ENCODE peak calls at places on chromosomes 5 and 9, in ten cellular contexts. F, A, Q, X, I, E, Y, W, P and N are unnamed samples.

GRCh38 chr5:8993031-8993430 is 552.8 kb downstream of the SEMA5A start:
- DNase-seq in E (no peak), P (no peak), W (no peak), A (no peak), Y (no peak), F (no peak), Q (no peak), I (peak), X (no peak), N (no peak)

GRCh38 chr9:129910628-129911567 is 75.6 kb downstream of the USP20 start:
- DNase-seq in P (peak), A (no peak), F (no peak), X (no peak), Q (no peak), I (peak), Y (no peak), W (no peak), E (no peak), N (no peak)

GRCh38 chr5:68141494-68141893 is 74.1 kb upstream of the PIK3R1 start:
- DNase-seq in W (no peak), X (no peak), I (peak), Q (no peak), A (no peak), Y (no peak), P (peak), E (no peak), F (no peak), N (no peak)

GRCh38 chr5:96370981-96371380 is 62.1 kb downstream of the PCSK1 start:
- DNase-seq in I (no peak), X (no peak), W (no peak), E (no peak), A (no peak), F (no peak), Y (no peak), Q (no peak), P (peak), N (no peak)

GRCh38 chr9:35907732-35908483 is 1.4 kb upstream of the SPAAR start:
- DNase-seq in W (peak), E (peak), Q (peak), X (peak), Y (peak), I (peak), P (peak), A (peak), F (no peak), N (no peak)

GRCh38 chr5:16894236-16895057 is 41.6 kb downstream of the MYO10 start:
- DNase-seq in Y (no peak), I (peak), A (peak), Q (peak), X (no peak), F (no peak), W (no peak), P (peak), E (no peak), N (no peak)

GRCh38 chr9:109232449-109232848 is 65.4 kb upstream of the FRRS1L start:
- DNase-seq in X (no peak), Q (no peak), Y (no peak), E (no peak), W (no peak), A (no peak), P (no peak), F (no peak), I (peak), N (no peak)

GRCh38 chr9:126248680-126249079 is 77.9 kb upstream of the MVB12B start:
- DNase-seq in Y (no peak), A (no peak), P (no peak), X (no peak), I (peak), Q (no peak), F (no peak), E (no peak), W (no peak), N (no peak)

GRCh38 chr9:109248133-109248581 is 72.7 kb downstream of the EPB41L4B start:
- DNase-seq in Q (no peak), F (no peak), X (no peak), E (no peak), Y (no peak), W (no peak), I (peak), A (peak), P (no peak), N (no peak)

GRCh38 chr5:24786108-24786507 is 141.3 kb upstream of the CDH10 start:
- DNase-seq in F (no peak), W (no peak), P (no peak), Y (no peak), A (no peak), X (no peak), I (no peak), E (no peak), Q (no peak), N (no peak)

GRCh38 chr9:28951945-28952344 is 1378.7 kb upstream of the C9orf72 start:
- DNase-seq in X (no peak), A (no peak), W (no peak), P (no peak), Q (no peak), E (no peak), I (peak), F (no peak), Y (no peak), N (no peak)

GRCh38 chr9:126449725-126450443 is 123.3 kb downstream of the MVB12B start:
- DNase-seq in Q (no peak), I (no peak), W (no peak), X (no peak), E (no peak), P (no peak), Y (no peak), F (no peak), A (no peak), N (peak)

GRCh38 chr5:86442036-86442435 is 175.7 kb upstream of the COX7C start:
- DNase-seq in A (no peak), I (no peak), Q (no peak), E (no peak), Y (no peak), P (no peak), X (no peak), F (no peak), W (no peak), N (no peak)

GRCh38 chr9:77901771-77902170 is 129.8 kb downstream of the GNAQ start:
- DNase-seq in F (no peak), P (no peak), A (no peak), W (no peak), Q (no peak), X (no peak), E (no peak), I (no peak), Y (no peak), N (no peak)

GRCh38 chr9:72362680-72363139 is 2.3 kb downstream of the ZFAND5 start:
- DNase-seq in I (peak), Y (peak), W (peak), X (peak), P (peak), F (peak), E (no peak), Q (peak), A (peak), N (peak)

GRCh38 chr5:106269252-106269843 is 1401.4 kb downstream of the EFNA5 start:
- DNase-seq in I (peak), E (no peak), Q (no peak), W (no peak), F (no peak), P (peak), X (no peak), A (no peak), Y (no peak), N (no peak)

GRCh38 chr5:141528401-141528984 is 39.6 kb downstream of the PCDHGC5 start:
- DNase-seq in Q (peak), W (peak), F (no peak), X (peak), E (peak), I (no peak), Y (no peak), A (no peak), P (no peak), N (no peak)

GRCh38 chr9:90894956-90895687 is 93.5 kb downstream of the SYK start:
- DNase-seq in W (no peak), P (peak), I (peak), F (no peak), A (peak), X (no peak), Q (no peak), Y (no peak), E (no peak), N (peak)

GRCh38 chr5:64790210-64790609 is 21.5 kb downstream of the CWC27 start:
- DNase-seq in Y (no peak), P (no peak), Q (no peak), I (no peak), F (no peak), X (no peak), W (no peak), A (no peak), E (no peak), N (no peak)

GRCh38 chr5:168557389-168557788 is 21.8 kb downstream of the PANK3 start:
- DNase-seq in F (no peak), P (no peak), W (no peak), X (no peak), Q (no peak), Y (no peak), I (no peak), A (no peak), E (no peak), N (no peak)

GRCh38 chr5:112141582-112141981 is 277.5 kb downstream of the EPB41L4A start:
- DNase-seq in X (no peak), P (no peak), E (no peak), Y (no peak), W (no peak), F (no peak), A (no peak), I (no peak), Q (no peak), N (no peak)

GRCh38 chr5:112142769-112143270 is 276.3 kb downstream of the EPB41L4A start:
- DNase-seq in Y (peak), I (peak), F (no peak), E (no peak), Q (no peak), X (no peak), A (no peak), P (peak), W (no peak), N (no peak)

GRCh38 chr5:112143684-112144083 is 275.4 kb downstream of the EPB41L4A start:
- DNase-seq in E (no peak), W (no peak), Q (no peak), I (peak), P (peak), F (no peak), A (no peak), Y (no peak), X (no peak), N (no peak)

GRCh38 chr5:112149727-112150126 is 269.4 kb downstream of the EPB41L4A start:
- DNase-seq in Y (no peak), X (no peak), Q (no peak), E (no peak), A (no peak), F (no peak), W (no peak), I (no peak), P (no peak), N (no peak)

GRCh38 chr5:112146323-112146848 is 272.7 kb downstream of the EPB41L4A start:
- DNase-seq in P (no peak), Q (no peak), I (peak), Y (no peak), W (peak), A (no peak), F (no peak), X (peak), E (no peak), N (no peak)
- TF ChIP-seq CTCF in P (no peak), Q (no peak), I (peak), Y (no peak), W (no peak), A (no peak), F (no peak), X (no peak), E (no peak), N (no peak)

GRCh38 chr5:149439899-149440655 is 61.0 kb upstream of the IL17B start:
- DNase-seq in Q (peak), A (peak), X (no peak), E (no peak), Y (no peak), W (no peak), F (no peak), I (peak), P (peak), N (no peak)
- TF ChIP-seq CTCF in Q (peak), A (peak), X (peak), E (peak), Y (peak), W (peak), F (no peak), I (peak), P (peak), N (peak)

GRCh38 chr5:178590141-178590923 is at the start of gene COL23A1:
- DNase-seq in A (peak), Y (peak), Q (peak), X (peak), I (peak), E (no peak), F (peak), P (peak), W (peak), N (peak)

GRCh38 chr5:178587793-178588611 is 2.2 kb downstream of the COL23A1 start:
- DNase-seq in A (no peak), W (no peak), F (no peak), X (no peak), Q (no peak), P (no peak), Y (no peak), I (no peak), E (no peak), N (no peak)

GRCh38 chr5:178588769-178589168 is 1.4 kb downstream of the COL23A1 start:
- DNase-seq in Y (no peak), W (no peak), F (no peak), X (no peak), P (no peak), Q (no peak), E (no peak), A (no peak), I (no peak), N (no peak)

GRCh38 chr5:178589180-178590140 is 733 bp downstream of the COL23A1 start:
- DNase-seq in A (peak), F (no peak), Y (no peak), I (peak), W (no peak), P (peak), E (no peak), Q (no peak), X (no peak), N (peak)

DNA sequence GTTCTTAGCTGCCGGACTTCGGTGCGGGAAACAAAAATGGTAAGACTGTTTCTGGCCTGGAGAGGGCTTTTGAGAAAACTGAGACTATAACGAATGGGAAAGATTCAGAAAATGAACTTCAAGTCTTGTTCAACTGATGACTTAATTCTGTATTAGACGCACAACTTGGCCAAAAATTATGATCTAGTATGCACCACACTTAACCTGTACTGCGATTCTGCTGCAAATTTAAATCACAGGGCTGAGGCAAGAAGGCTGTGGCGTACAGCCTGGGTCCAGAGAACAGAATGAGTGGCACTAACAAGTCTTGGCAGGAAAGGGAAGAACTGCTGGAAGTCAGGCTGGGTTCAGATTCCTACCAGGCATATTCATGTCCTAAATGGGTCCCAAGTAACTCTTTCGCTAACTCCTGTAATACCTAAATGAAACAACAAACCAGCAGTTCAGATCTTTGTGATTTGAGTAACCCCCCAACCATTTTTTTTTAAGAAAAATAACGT is 781 bp upstream of the COL23A1 start:
- DNase-seq in F (no peak), X (no peak), Y (no peak), I (peak), E (no peak), Q (no peak), A (no peak), P (no peak), W (no peak), N (no peak)
- TF ChIP-seq CTCF in F (no peak), X (no peak), Y (no peak), I (no peak), E (peak), Q (no peak), A (no peak), P (no peak), W (no peak), N (no peak)

DNA sequence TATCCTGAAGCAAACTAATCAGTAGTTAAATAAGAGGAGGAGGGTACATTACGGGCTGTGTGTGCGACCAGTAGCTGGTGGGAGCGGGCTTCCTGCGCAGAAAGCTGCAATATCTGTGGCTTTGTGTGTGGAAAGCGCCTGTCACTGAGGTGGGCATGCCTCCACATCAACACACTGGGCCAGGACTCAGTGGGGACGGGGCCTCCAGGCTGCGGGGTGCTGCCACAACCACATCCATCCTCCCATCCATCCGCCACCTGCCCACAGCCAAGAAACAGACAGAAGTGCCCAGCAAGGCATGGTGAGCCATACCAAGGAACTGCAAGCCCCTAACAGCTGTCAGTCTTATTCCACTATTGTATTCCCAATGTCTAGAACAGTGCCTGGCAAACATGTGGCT is 73.4 kb downstream of the COL23A1 start:
- DNase-seq in P (no peak), I (no peak), Q (no peak), E (no peak), Y (no peak), F (no peak), A (no peak), W (peak), X (no peak), N (no peak)
- TF ChIP-seq CTCF in P (no peak), I (no peak), Q (no peak), E (no peak), Y (no peak), F (no peak), A (no peak), W (no peak), X (no peak), N (no peak)

GRCh38 chr5:133996683-133997252 is 8.0 kb downstream of the VDAC1 start:
- DNase-seq in W (no peak), I (no peak), P (no peak), Y (no peak), A (peak), Q (no peak), E (no peak), X (no peak), F (no peak), N (peak)
- TF ChIP-seq CTCF in W (no peak), I (peak), P (peak), Y (peak), A (peak), Q (peak), E (peak), X (no peak), F (peak), N (peak)

DNA sequence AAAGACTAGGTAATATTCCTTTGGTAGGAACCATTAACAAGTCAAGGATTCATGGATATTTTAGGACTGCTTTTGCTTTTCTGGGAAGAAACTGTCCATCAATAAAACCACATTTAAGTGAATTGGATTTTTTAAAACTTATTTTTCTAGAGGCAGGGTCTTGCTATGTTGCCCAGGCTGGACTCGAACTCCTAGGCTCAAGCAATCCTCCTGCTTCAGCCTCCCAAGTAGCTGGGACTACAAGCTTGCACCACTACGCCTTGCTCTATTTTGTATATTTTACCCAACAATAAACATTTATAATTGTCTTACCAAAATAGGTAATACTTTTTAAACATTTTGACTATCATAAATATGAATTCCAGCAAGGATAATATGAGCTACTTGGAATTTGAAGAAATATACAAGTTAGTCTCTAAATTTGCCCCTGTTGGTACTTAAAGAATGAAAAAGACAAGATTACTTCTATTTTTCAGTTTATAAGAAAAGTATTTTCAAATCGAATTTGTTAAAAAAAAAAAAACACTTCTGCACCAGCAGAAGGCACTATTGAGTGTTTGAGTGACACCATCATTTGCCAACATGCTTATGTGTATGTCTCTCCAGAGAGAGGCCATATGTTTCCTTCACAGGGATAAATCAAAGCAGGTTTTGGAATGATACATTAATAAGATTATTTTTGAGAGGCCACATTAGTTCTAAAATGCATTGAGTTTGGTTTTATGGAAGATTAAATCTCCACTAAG is 60.0 kb upstream of the CARTPT start:
- DNase-seq in W (no peak), I (peak), Q (no peak), Y (no peak), E (no peak), X (no peak), F (no peak), A (no peak), P (peak), N (no peak)
- TF ChIP-seq CTCF in W (no peak), I (peak), Q (peak), Y (no peak), E (no peak), X (no peak), F (no peak), A (peak), P (no peak), N (peak)

GRCh38 chr9:26319859-26320258 is 572.7 kb downstream of the CAAP1 start:
- DNase-seq in A (no peak), X (no peak), Q (no peak), Y (no peak), W (no peak), P (no peak), F (no peak), E (no peak), I (no peak), N (no peak)
- TF ChIP-seq CTCF in A (no peak), X (no peak), Q (no peak), Y (no peak), W (no peak), P (no peak), F (no peak), E (no peak), I (no peak), N (no peak)

GRCh38 chr5:6675784-6676499 is 37.3 kb upstream of the TENT4A start:
- DNase-seq in E (no peak), I (no peak), Q (no peak), W (no peak), Y (no peak), F (no peak), A (no peak), P (no peak), X (no peak), N (no peak)
- TF ChIP-seq CTCF in E (no peak), I (peak), Q (no peak), W (no peak), Y (no peak), F (no peak), A (peak), P (no peak), X (no peak), N (no peak)

DNA sequence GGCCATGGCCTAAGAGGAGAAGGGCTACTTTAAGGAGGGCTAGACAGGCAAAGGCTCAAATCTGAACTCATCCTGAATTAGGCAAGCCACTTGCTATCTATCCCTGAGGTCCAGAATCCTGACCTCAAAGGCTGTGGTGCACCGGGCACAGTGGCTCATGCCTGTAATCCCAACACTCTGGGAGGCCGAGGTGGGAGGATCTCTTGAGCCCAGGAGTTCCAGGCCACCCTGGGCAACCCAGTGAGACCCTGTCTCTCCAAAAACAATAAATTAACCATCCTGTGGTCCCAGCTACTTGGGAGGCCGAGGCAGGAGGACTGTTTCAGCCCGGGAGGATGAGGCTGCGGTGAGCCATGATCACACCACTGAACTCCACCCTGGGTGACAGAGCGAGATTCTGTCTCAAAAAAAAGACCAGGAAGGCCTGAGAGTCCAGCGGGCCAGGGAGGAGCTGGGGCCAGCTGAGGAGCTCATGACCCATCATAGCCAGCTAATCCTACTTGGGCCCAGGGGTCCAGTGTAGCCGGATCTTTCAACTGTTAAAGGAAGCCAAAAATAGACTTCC is 4.0 kb downstream of the NOP16 start:
- DNase-seq in P (no peak), X (no peak), F (no peak), A (no peak), E (no peak), I (no peak), W (no peak), Y (no peak), Q (no peak), N (no peak)
- TF ChIP-seq CTCF in P (no peak), X (no peak), F (no peak), A (no peak), E (no peak), I (no peak), W (no peak), Y (no peak), Q (no peak), N (no peak)